ENCODE peak calls at places on chromosome 3, in five cellular contexts. Q, X, T, U and G are unnamed samples.

GRCh38 chr3:52983336-52983807 is 62.5 kb downstream of the SFMBT1 start:
- DNase-seq in T (no peak), Q (no peak), X (no peak), U (no peak), G (no peak)

GRCh38 chr3:150800722-150801121 is 37.8 kb upstream of the SIAH2 start:
- DNase-seq in Q (no peak), U (no peak), X (no peak), T (no peak), G (no peak)

GRCh38 chr3:197458179-197458707 is 97.5 kb downstream of the BDH1 start:
- DNase-seq in Q (no peak), T (peak), U (no peak), X (no peak), G (peak)

GRCh38 chr3:127630811-127631714 is 2.1 kb downstream of the PODXL2 start:
- DNase-seq in U (no peak), X (no peak), Q (no peak), T (no peak), G (no peak)

GRCh38 chr3:196422976-196423781 is 9.0 kb downstream of the UBXN7 start:
- DNase-seq in Q (peak), X (no peak), U (no peak), T (no peak), G (peak)

GRCh38 chr3:44114142-44114541 is 127.5 kb upstream of the TOPAZ1 start:
- DNase-seq in X (no peak), U (peak), T (peak), Q (peak), G (peak)

GRCh38 chr3:46669191-46669999 is 24.1 kb downstream of the ALS2CL start:
- DNase-seq in X (no peak), Q (no peak), T (no peak), U (no peak), G (no peak)

GRCh38 chr3:46484911-46485696 is 12.7 kb upstream of the RTP3 start:
- DNase-seq in U (peak), X (no peak), Q (no peak), T (no peak), G (no peak)

GRCh38 chr3:5115506-5116162 is 6.5 kb upstream of the ARL8B start:
- DNase-seq in X (no peak), U (peak), T (peak), Q (no peak), G (no peak)

GRCh38 chr3:184332370-184333090 is 4.9 kb upstream of the FAM131A start:
- DNase-seq in T (peak), Q (peak), X (peak), U (peak), G (peak)

GRCh38 chr3:43041517-43041916 is 62.4 kb downstream of the GASK1A start:
- DNase-seq in Q (no peak), X (no peak), U (no peak), T (no peak), G (no peak)

GRCh38 chr3:128486692-128487537 is 6.1 kb downstream of the GATA2 start:
- DNase-seq in Q (peak), X (no peak), T (peak), U (peak), G (peak)

GRCh38 chr3:170562080-170562479 is 23.8 kb downstream of the SLC7A14 start:
- DNase-seq in X (no peak), Q (no peak), U (no peak), T (no peak), G (no peak)

GRCh38 chr3:72953325-72953956 is 43.2 kb upstream of the PPP4R2 start:
- DNase-seq in Q (peak), T (peak), U (peak), X (no peak), G (peak)

GRCh38 chr3:4520013-4520881 is 27.1 kb downstream of the ITPR1 start:
- DNase-seq in U (no peak), T (no peak), Q (no peak), X (no peak), G (no peak)

GRCh38 chr3:8767667-8768363 is 1.6 kb downstream of the OXTR start:
- DNase-seq in T (no peak), X (no peak), Q (peak), U (no peak), G (no peak)

GRCh38 chr3:149618151-149619123 is 39.4 kb downstream of the WWTR1 start:
- DNase-seq in T (no peak), X (no peak), U (peak), Q (peak), G (peak)

GRCh38 chr3:155657161-155657560 is 87.7 kb downstream of the PLCH1 start:
- DNase-seq in Q (no peak), X (no peak), U (no peak), T (no peak), G (no peak)

GRCh38 chr3:157088133-157088488 is 71.8 kb downstream of the CCNL1 start:
- DNase-seq in T (no peak), Q (peak), U (no peak), X (no peak), G (no peak)
- H3K4me3 ChIP-seq in T (peak), Q (peak), U (peak), X (peak), G (peak)

DNA sequence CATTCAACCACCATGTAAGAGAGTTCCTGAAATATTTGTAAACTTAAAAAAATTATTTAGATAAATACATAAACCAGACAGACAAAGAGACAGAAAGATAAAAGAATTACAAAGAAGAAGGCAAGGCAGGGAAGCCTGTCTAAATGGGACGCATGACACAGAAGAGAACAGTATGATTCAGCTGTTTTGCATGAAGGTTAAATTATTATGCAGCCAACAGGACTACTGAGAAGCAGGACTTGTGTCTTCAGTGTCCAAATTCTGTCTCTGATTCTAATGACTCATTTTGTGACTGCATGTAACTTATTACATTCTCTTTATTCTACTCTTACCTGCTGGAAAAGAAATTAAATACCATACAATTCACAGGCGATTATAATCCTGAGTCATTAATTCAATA is 340.4 kb upstream of the KCNMB2 start:
- DNase-seq in Q (peak), T (peak), U (peak), X (peak), G (peak)
- TF ChIP-seq CTCF in Q (no peak), T (no peak), U (no peak), X (no peak), G (no peak)

DNA sequence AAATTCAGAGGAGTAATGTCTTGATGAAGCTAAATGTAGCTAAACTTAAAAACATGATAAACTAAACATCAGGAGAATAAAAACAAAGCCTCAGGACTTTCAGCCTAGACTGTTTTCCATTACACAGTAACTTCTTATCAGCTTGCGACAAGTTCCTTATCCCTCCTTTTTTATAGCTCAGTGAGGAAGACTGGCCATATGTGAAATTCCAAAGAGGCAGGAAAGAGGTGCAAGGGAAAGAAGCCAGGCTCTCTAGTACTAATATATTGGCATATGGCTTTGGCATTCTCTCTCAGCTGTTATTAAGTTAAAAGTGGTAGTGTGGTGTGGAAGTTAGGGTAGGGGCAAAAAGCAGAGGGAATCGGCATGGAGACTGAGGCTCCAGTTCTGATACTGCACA is 4.4 kb downstream of the COX17 start:
- DNase-seq in U (no peak), Q (peak), X (no peak), T (no peak), G (no peak)
- H3K4me3 ChIP-seq in U (no peak), Q (no peak), X (no peak), T (no peak), G (no peak)

DNA sequence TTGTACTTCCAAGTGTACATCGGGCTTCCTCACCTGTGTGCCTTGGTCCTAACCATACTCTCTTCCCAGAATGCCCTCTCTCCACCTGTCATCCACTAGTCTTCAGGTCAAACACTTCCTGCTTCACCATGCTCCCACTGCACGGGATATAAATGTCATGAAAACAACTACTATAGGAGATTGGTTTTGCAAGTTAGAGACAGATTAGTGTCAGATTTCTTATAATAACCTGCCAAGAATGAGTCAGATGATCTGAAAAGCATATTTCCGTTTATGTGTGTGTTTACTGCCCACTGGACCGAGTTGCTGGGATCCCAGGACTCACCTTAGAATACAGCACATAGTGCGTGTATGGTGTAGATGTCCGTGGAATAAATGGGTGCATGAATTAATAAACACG is 21.4 kb downstream of the PLA1A start:
- DNase-seq in T (no peak), X (no peak), Q (no peak), U (no peak), G (no peak)
- TF ChIP-seq CTCF in T (no peak), X (no peak), Q (no peak), U (no peak), G (no peak)

GRCh38 chr3:167992384-167992783 is 103.3 kb downstream of the GOLIM4 start:
- DNase-seq in U (no peak), T (no peak), X (no peak), Q (no peak), G (no peak)
- H3K4me3 ChIP-seq in U (no peak), T (no peak), X (no peak), Q (no peak), G (no peak)

GRCh38 chr3:160931474-160931873 is 173.7 kb downstream of the B3GALNT1 start:
- DNase-seq in Q (peak), X (peak), T (no peak), U (peak), G (no peak)

GRCh38 chr3:160924776-160925175 is 168.7 kb downstream of the PPM1L start:
- DNase-seq in T (no peak), Q (no peak), U (no peak), X (no peak), G (no peak)

GRCh38 chr3:160929595-160929994 is 173.6 kb downstream of the PPM1L start:
- DNase-seq in U (peak), T (no peak), Q (peak), X (peak), G (peak)

GRCh38 chr3:160927620-160928019 is 171.6 kb downstream of the PPM1L start:
- DNase-seq in X (no peak), Q (no peak), U (no peak), T (no peak), G (no peak)

GRCh38 chr3:160928183-160928718 is 172.2 kb downstream of the PPM1L start:
- DNase-seq in T (no peak), X (no peak), U (no peak), Q (peak), G (no peak)
- TF ChIP-seq CTCF in T (peak), X (no peak), U (peak), Q (no peak), G (no peak)

DNA sequence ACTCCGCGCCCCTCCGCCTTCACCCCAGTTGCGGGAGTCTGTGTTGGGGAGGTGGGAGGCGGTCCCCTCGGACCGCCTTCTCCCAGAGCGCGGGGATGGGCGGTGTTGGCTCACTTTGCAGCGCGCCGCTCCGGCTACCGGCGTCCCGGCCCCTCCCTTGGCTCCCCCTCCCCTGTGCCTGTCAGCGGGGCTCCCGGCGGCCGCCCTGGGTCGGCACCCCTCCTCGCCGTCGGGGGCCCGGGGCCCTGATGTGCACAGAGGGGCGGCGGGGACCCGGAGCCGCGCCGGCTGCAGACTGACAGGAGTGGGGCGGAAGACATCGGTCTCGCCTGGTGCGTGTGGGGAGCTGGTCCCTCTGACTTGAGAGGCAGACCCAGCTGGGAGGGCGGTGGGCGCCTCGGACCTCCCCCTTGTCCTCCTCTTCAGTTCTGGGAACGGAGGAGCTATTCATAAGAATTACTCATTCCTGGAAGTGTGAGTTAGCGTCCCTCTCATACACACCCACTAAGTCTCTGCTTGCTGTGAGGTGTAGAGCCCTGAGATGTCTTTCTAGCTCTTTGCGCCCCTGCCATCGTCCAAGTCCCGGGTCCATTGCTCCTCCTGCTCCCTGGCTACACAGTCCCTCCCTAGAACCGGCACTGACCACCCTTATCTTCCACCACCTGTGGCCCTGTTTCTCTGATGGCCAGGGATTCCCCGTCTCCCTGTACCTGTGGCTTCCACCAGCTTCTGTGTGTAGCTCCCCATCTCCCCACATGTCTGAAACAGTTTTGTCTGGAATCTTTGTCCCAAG is 42.3 kb upstream of the ROPN1 start:
- DNase-seq in X (peak), Q (peak), T (no peak), U (no peak), G (peak)
- H3K4me3 ChIP-seq in X (peak), Q (peak), T (peak), U (peak), G (peak)

GRCh38 chr3:77815467-77815866 is 775.6 kb downstream of the ROBO2 start:
- DNase-seq in X (no peak), Q (no peak), U (no peak), T (no peak), G (no peak)
- TF ChIP-seq CTCF in X (peak), Q (no peak), U (peak), T (peak), G (no peak)

DNA sequence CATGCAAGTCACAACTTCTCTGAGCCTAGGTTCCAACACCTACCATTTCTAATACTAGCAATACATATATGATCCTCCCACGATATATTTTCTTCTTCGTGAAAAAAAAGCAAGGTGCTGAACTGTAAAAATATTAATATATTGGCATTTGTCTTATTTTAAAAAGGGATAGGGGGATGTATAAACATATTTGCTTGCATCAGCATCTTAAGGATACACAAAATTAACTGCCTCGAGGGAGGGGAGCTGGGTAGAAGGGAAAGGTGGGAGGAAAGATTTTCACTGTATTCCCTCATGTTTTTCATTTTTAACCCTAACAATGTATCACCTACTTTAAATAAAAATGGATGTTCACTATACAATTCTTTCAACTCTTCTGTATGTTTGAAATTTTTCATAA is 1.3 kb downstream of the HACD2 start:
- DNase-seq in X (no peak), U (no peak), T (no peak), Q (no peak), G (no peak)
- H3K4me3 ChIP-seq in X (peak), U (peak), T (no peak), Q (peak), G (no peak)

GRCh38 chr3:146658841-146659240 is 53.7 kb upstream of the PLSCR5 start:
- DNase-seq in T (no peak), U (no peak), X (no peak), Q (no peak), G (no peak)

GRCh38 chr3:146650691-146651090 is 45.5 kb upstream of the PLSCR5 start:
- DNase-seq in Q (no peak), X (no peak), U (no peak), T (no peak), G (peak)

GRCh38 chr3:146655333-146655996 is 50.3 kb upstream of the PLSCR5 start:
- DNase-seq in Q (no peak), T (no peak), X (no peak), U (no peak), G (no peak)

GRCh38 chr3:146653978-146654377 is 48.8 kb upstream of the PLSCR5 start:
- DNase-seq in T (no peak), Q (no peak), X (no peak), U (no peak), G (no peak)
- TF ChIP-seq CTCF in T (no peak), Q (no peak), X (no peak), U (no peak), G (no peak)